ENCODE peak calls at places on chromosomes 5 and 9, in four cellular contexts. L is epithelial cell of esophagus, S is mesenchymal stem cell, J is uterus. C is an unnamed sample.

GRCh38 chr5:135353952-135354721 is 44.9 kb downstream of the MACROH2A1 start:
- DNase-seq in L (no peak), S (peak; percentile 36), J (no peak), C (no peak)

GRCh38 chr9:124706685-124707084 is 64.4 kb downstream of the NR6A1 start:
- DNase-seq in L (no peak), S (no peak), J (no peak), C (no peak)

GRCh38 chr5:154626876-154627552 is 128.2 kb upstream of the LARP1 start:
- DNase-seq in L (no peak), S (no peak), J (no peak), C (no peak)

GRCh38 chr9:35164711-35165110 is 2.9 kb downstream of the UNC13B start:
- DNase-seq in L (peak; percentile 19), S (peak; percentile 72), J (no peak), C (no peak)

GRCh38 chr5:60510663-60511062 is 189.3 kb downstream of the DEPDC1B start:
- DNase-seq in L (no peak), S (no peak), J (no peak), C (no peak)

GRCh38 chr5:34686762-34687268 is 30.7 kb downstream of the RAI14 start:
- DNase-seq in L (peak; percentile 94), S (peak; percentile 98), J (peak; percentile 84), C (no peak)

GRCh38 chr9:89436963-89437625 is 60.8 kb downstream of the SEMA4D start:
- DNase-seq in L (peak; percentile 29), S (no peak), J (no peak), C (no peak)

GRCh38 chr5:43620944-43621505 is 18.0 kb downstream of the NNT start:
- DNase-seq in L (peak; percentile 80), S (no peak), J (no peak), C (no peak)

GRCh38 chr5:160938532-160938931 is 86.5 kb upstream of the ATP10B start:
- DNase-seq in L (peak; percentile 95), S (no peak), J (no peak), C (no peak)

GRCh38 chr5:19577882-19578281 is 410.1 kb downstream of the CDH18 start:
- DNase-seq in L (no peak), S (no peak), J (no peak), C (no peak)

GRCh38 chr5:92402045-92402444 is 1018.9 kb upstream of the ARRDC3 start:
- DNase-seq in L (peak; percentile 37), S (no peak), J (no peak), C (no peak)

GRCh38 chr9:75063556-75064305 is 24.2 kb downstream of the NMRK1 start:
- DNase-seq in L (peak; percentile 73), S (no peak), J (no peak), C (no peak)

GRCh38 chr5:159210846-159211245 is 1.5 kb upstream of the RNF145 start:
- DNase-seq in L (no peak), S (no peak), J (no peak), C (no peak)

DNA sequence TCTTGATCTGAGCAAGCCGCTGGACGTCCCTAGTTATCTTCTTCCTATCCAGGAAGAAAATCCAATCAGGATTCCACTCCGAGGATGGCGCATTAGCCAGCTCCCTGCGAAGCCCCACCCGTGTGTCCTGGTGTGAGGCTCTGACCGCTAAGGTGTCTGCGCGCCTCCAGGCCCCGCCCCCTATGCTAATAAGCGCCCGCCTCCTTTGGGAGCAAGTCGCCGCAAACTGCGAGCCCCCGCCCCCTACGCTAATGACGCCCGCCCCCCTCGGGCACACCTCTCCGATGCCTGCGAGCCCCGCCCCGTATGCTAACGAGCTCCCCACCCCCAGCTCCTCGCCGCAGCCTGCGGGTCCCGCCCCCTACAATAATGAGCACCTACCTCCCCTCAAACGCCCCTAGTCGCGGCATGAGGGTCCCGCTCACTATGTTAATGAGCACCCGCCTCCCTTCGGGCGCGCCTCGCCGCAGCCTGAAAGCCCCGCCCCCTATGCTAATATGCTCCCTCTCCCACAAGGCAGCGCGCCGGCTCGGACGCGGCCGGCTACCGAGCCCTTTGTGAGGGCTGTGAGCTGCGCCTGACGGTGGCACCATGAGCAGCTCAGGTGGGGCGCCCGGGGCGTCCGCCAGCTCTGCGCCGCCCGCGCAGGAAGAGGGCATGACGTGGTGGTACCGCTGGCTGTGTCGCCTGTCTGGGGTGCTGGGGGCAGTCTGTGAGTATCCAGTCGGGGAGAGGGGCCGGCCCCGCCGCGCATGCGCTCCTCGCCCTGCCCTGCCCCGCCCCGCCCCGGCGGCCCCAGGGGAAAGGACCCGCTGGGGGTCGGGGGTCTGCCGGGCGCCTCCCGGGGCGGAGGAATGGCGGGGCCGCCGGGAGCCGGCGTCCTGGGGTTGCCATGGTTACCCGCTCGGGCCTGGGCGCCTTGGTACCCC is at the start of gene CACFD1:
- DNase-seq in L (peak; percentile 97), S (peak; percentile 95), J (peak; percentile 97), C (peak; percentile 97)
- H3K4me3 ChIP-seq in L (peak within 1 kb of the TSS; percentile 66), S (peak within 1 kb of the TSS; percentile 83), J (peak within 1 kb of the TSS; percentile 59), C (peak within 1 kb of the TSS; percentile 93)

GRCh38 chr9:116154334-116154975 is 864 bp downstream of the PAPPA start:
- DNase-seq in L (no peak), S (peak; percentile 15), J (peak; percentile 36), C (peak; percentile 59)

GRCh38 chr9:116156621-116157314 is 3.2 kb downstream of the PAPPA start:
- DNase-seq in L (peak; percentile 56), S (peak; percentile 88), J (peak; percentile 80), C (peak; percentile 86)

GRCh38 chr9:116153765-116154333 is at the start of gene PAPPA:
- DNase-seq in L (no peak), S (no peak), J (peak; percentile 37), C (no peak)

GRCh38 chr9:116154976-116155699 is 1.5 kb downstream of the PAPPA start:
- DNase-seq in L (no peak), S (peak; percentile 91), J (peak; percentile 51), C (no peak)

GRCh38 chr9:116155700-116156045 is 2.1 kb downstream of the PAPPA start:
- DNase-seq in L (no peak), S (no peak), J (no peak), C (no peak)
- H3K4me3 ChIP-seq in L (no peak overlapping the region), S (peak overlapping the region; percentile 86), J (peak overlapping the region; percentile 56), C (peak overlapping the region; percentile 68)

GRCh38 chr5:98308231-98308630 is 465.2 kb upstream of the RGMB start:
- DNase-seq in L (peak; percentile 37), S (no peak), J (no peak), C (no peak)
- H3K4me3 ChIP-seq in L (no peak overlapping the region), S (no peak overlapping the region), J (no peak overlapping the region), C (no peak overlapping the region)

GRCh38 chr9:127341152-127341551 is 55.8 kb upstream of the SLC2A8 start:
- DNase-seq in L (no peak), S (no peak), J (no peak), C (no peak)

GRCh38 chr9:127347831-127348699 is 48.9 kb upstream of the SLC2A8 start:
- DNase-seq in L (peak; percentile 76), S (peak; percentile 47), J (no peak), C (no peak)

GRCh38 chr9:127346584-127346983 is 50.4 kb upstream of the SLC2A8 start:
- DNase-seq in L (no peak), S (no peak), J (no peak), C (no peak)

GRCh38 chr9:127345566-127345965 is 51.4 kb upstream of the SLC2A8 start:
- DNase-seq in L (no peak), S (no peak), J (no peak), C (no peak)

DNA sequence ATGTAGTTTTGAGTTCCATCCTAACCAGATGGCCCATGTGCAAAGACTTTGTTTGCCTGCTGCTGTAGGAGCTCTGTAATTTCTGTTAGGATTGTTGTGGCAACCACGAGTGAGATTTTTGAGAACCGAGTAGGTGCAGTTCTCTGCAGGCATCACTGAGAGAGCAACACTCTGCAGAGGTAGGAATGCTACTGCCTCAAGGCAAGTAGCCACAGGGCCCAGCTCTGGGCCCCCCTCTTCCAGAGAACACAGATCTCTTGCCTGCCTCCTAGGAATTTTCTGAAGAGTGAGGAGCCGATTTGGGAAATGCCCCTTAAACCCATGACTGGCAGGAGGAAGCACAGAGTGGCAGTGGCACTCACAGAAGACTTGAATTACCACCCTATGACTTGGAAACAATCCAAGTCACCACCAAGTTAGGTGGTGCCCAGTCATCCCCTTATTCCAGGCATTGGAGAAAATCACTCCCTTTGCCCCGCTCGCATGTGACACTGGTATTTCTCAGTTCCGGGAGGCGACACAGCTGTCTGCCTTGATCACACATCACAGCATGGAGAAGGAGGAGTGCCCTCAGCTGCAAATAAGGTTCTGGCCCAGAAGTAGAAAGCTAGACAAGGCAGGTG is 52.5 kb upstream of the SLC2A8 start:
- DNase-seq in L (no peak), S (peak; percentile 38), J (no peak), C (peak; percentile 62)
- H3K4me3 ChIP-seq in L (no peak overlapping the region), S (no peak overlapping the region), J (no peak overlapping the region), C (no peak overlapping the region)

GRCh38 chr5:54612711-54613110 is 95.2 kb downstream of the SNX18 start:
- DNase-seq in L (no peak), S (no peak), J (no peak), C (no peak)

GRCh38 chr5:54608423-54609085 is 91.0 kb downstream of the SNX18 start:
- DNase-seq in L (peak; percentile 69), S (peak; percentile 39), J (no peak), C (no peak)

GRCh38 chr5:54615381-54615780 is 97.8 kb downstream of the SNX18 start:
- DNase-seq in L (no peak), S (no peak), J (no peak), C (no peak)

GRCh38 chr5:54611290-54611951 is 93.9 kb downstream of the SNX18 start:
- DNase-seq in L (no peak), S (peak; percentile 44), J (no peak), C (no peak)

GRCh38 chr5:54610197-54610898 is 92.8 kb downstream of the SNX18 start:
- DNase-seq in L (no peak), S (peak; percentile 53), J (no peak), C (no peak)
- H3K4me3 ChIP-seq in L (no peak overlapping the region), S (no peak overlapping the region), J (no peak overlapping the region), C (no peak overlapping the region)

GRCh38 chr9:129320575-129321311 is 142.7 kb upstream of the IER5L start:
- DNase-seq in L (peak; percentile 48), S (peak; percentile 95), J (peak; percentile 73), C (peak; percentile 58)
- H3K4me3 ChIP-seq in L (no peak overlapping the region), S (peak overlapping the region; percentile 22), J (peak overlapping the region; percentile 37), C (peak overlapping the region; percentile 68)

GRCh38 chr5:64722588-64722987 is 32.3 kb downstream of the SHISAL2B start:
- DNase-seq in L (no peak), S (no peak), J (no peak), C (no peak)

GRCh38 chr5:64727150-64727549 is 36.8 kb downstream of the SHISAL2B start:
- DNase-seq in L (no peak), S (no peak), J (no peak), C (no peak)
- H3K4me3 ChIP-seq in L (no peak overlapping the region), S (no peak overlapping the region), J (no peak overlapping the region), C (no peak overlapping the region)

GRCh38 chr5:41510176-41510831 is at the start of gene PLCXD3:
- DNase-seq in L (peak; percentile 34), S (no peak), J (no peak), C (peak; percentile 12)

GRCh38 chr5:41508186-41508585 is 2.2 kb downstream of the PLCXD3 start:
- DNase-seq in L (peak; percentile 46), S (no peak), J (no peak), C (no peak)

GRCh38 chr5:41509399-41510175 is 814 bp downstream of the PLCXD3 start:
- DNase-seq in L (no peak), S (no peak), J (no peak), C (no peak)

GRCh38 chr5:41507501-41507900 is 2.9 kb downstream of the PLCXD3 start:
- DNase-seq in L (no peak), S (no peak), J (no peak), C (no peak)

GRCh38 chr5:41508696-41509398 is 1.6 kb downstream of the PLCXD3 start:
- DNase-seq in L (peak; percentile 6), S (no peak), J (no peak), C (no peak)
- H3K4me3 ChIP-seq in L (no peak overlapping the region), S (no peak overlapping the region), J (peak overlapping the region; percentile 56), C (peak overlapping the region; percentile 11)